ENCODE peak calls at places on chromosomes 2 and 18, in eight cellular contexts. Y is transverse colon, R is uterus, S is spleen, G is testis, D is A549, Q is right lobe of liver, A is IMR-90. B is an unnamed sample.

GRCh38 chr2:170715932-170716777 is 1.0 kb downstream of the SP5 start:
- DNase-seq in A (no peak), G (no peak), R (no peak), Y (peak; percentile 13), D (no peak), Q (no peak), S (no peak), B (no peak)

GRCh38 chr2:120661551-120661950 is 74.1 kb upstream of the GLI2 start:
- DNase-seq in G (peak; percentile 88), Y (no peak), S (no peak), Q (no peak), D (no peak), R (no peak), A (no peak), B (no peak)

GRCh38 chr2:39411186-39411944 is 25.7 kb downstream of the MAP4K3 start:
- DNase-seq in Q (no peak), Y (no peak), S (no peak), R (no peak), G (no peak), D (peak; percentile 57), A (peak; percentile 96), B (no peak)

GRCh38 chr2:96260404-96261260 is 5.2 kb downstream of the TMEM127 start:
- DNase-seq in Y (peak; percentile 74), S (no peak), G (peak; percentile 72), A (peak; percentile 92), R (no peak), D (peak; percentile 86), Q (peak; percentile 64), B (peak; percentile 37)

GRCh38 chr18:14026199-14026598 is 106.0 kb downstream of the ZNF519 start:
- DNase-seq in Y (no peak), D (no peak), Q (no peak), S (no peak), G (no peak), R (no peak), A (no peak), B (no peak)

GRCh38 chr2:18829331-18829902 is 240.0 kb upstream of the NT5C1B start:
- DNase-seq in D (peak; percentile 24), R (no peak), Q (no peak), S (no peak), A (peak; percentile 59), G (no peak), Y (no peak), B (no peak)

GRCh38 chr2:1310202-1310601 is 103.1 kb upstream of the TPO start:
- DNase-seq in A (no peak), D (no peak), Y (no peak), Q (no peak), G (no peak), R (no peak), S (no peak), B (no peak)

GRCh38 chr18:35122586-35123224 is 81.5 kb downstream of the MAPRE2 start:
- DNase-seq in Q (no peak), G (no peak), A (no peak), R (no peak), Y (no peak), S (no peak), D (no peak), B (no peak)

GRCh38 chr2:128282976-128283810 is 35.5 kb downstream of the HS6ST1 start:
- DNase-seq in Y (no peak), G (no peak), D (no peak), Q (peak; percentile 26), S (peak; percentile 75), R (no peak), A (no peak), B (no peak)

GRCh38 chr18:76212958-76213357 is 282.1 kb downstream of the ZNF516 start:
- DNase-seq in D (no peak), Q (no peak), R (no peak), Y (no peak), S (no peak), G (no peak), A (no peak), B (no peak)

GRCh38 chr2:134677866-134678774 is 40.7 kb downstream of the TMEM163 start:
- DNase-seq in G (peak; percentile 77), S (no peak), A (no peak), Q (no peak), R (peak; percentile 23), D (no peak), Y (no peak), B (no peak)

GRCh38 chr2:29749843-29750242 is 171.5 kb downstream of the ALK start:
- DNase-seq in Y (no peak), D (no peak), S (no peak), A (no peak), G (no peak), Q (no peak), R (no peak), B (no peak)

GRCh38 chr18:46155652-46156051 is 51.5 kb downstream of the HAUS1 start:
- DNase-seq in G (no peak), A (peak; percentile 90), R (no peak), D (peak; percentile 69), Y (no peak), Q (no peak), S (no peak), B (no peak)
- H3K4me3 ChIP-seq in G (no peak overlapping the region), A (no peak overlapping the region), R (no peak overlapping the region), D (no peak overlapping the region), Y (no peak overlapping the region), Q (no peak overlapping the region), S (no peak overlapping the region), B (no peak overlapping the region)

GRCh38 chr2:231707625-231708049 is 688 bp upstream of the PTMA start:
- DNase-seq in R (no peak), G (no peak), A (no peak), Q (no peak), S (no peak), Y (no peak), D (peak; percentile 68), B (no peak)
- TF ChIP-seq POLR2A in R (peak; percentile 70), G (peak; percentile 19), A (no peak), Q (peak; percentile 83), S (peak; percentile 29), Y (peak; percentile 5), D (peak; percentile 30), B (peak; percentile 41)

DNA sequence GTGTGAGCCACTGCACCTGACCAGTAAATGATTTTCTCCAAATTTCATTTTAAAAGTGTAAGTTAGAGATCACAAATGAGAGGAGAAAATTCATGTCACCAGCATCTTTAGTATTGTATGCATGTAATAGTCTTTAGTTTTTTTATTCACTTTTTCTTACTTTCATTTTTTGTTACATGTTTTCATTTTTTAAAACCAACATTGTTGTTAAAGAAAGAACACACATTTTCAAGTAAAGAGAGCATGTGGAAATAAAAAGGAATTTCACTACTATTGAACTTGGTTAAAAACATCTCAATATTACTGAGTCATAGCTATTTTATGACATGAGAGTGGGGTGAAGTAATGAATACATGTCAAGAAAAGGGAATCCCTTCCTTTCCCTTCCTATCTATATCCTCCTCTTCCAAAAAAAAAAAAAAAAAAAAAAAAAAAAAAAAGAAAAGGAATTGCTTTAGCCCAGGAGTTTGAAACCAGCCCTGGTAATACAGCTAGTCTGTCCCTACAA is 29.1 kb upstream of the PMAIP1 start:
- DNase-seq in S (no peak), D (no peak), G (no peak), A (peak; percentile 50), R (no peak), Q (no peak), Y (no peak), B (no peak)
- H3K4me1 ChIP-seq in S (peaks cover under 1% of the 10 kb centered on the region), D (peaks cover 12% of the 10 kb centered on the region), G (no peaks in the 10 kb centered on the region), A (peaks cover 4% of the 10 kb centered on the region), R (no peaks in the 10 kb centered on the region), Q (no peaks in the 10 kb centered on the region), Y (no peaks in the 10 kb centered on the region), B (no peaks in the 10 kb centered on the region)

GRCh38 chr18:67417864-67418523 is 98.5 kb downstream of the DSEL start:
- DNase-seq in S (no peak), D (peak; percentile 39), A (peak; percentile 57), Q (no peak), Y (no peak), R (no peak), G (peak; percentile 21), B (no peak)
- H3K4me3 ChIP-seq in S (peak overlapping the region; percentile 61), D (peak overlapping the region; percentile 50), A (peak overlapping the region; percentile 11), Q (peak overlapping the region; percentile 5), Y (no peak overlapping the region), R (no peak overlapping the region), G (no peak overlapping the region), B (no peak overlapping the region)

B was measured in Peyer's patch.